ENCODE peak calls at places on chromosomes 2 and 18, in eight cellular contexts. J is fibroblast of villous mesenchyme; C is activated T-helper 2 cell treated with anti-CD3 and anti-CD28 coated beads, Interferon-gamma antibody, Interleukin-2, Interleukin-4, amounts not matched to agents 10 μg/mL and 5 μg/mL and 100 μg/mL, durations not matched to agents 14 hours and 24 hours and 36 hours; G is adrenal gland; X is stimulated activated CD8-positive, alpha-beta memory T cell treated with anti-CD3 and anti-CD28 coated beads, Interleukin-4, amount 100 ng/mL, for 4 hours; Y is ascending aorta; K is epithelial cell of esophagus; H is central memory CD4-positive, alpha-beta T cell. I is an unnamed sample.

GRCh38 chr2:134011936-134012586 is 241.8 kb upstream of the MGAT5 start:
- DNase-seq in J (no peak), C (no peak), G (no peak), X (no peak), Y (no peak), K (no peak), H (no peak), I (no peak)

GRCh38 chr2:201807452-201807980 is 1.2 kb downstream of the CDK15 start:
- DNase-seq in J (peak), C (no peak), G (peak), X (no peak), Y (peak), K (no peak), H (no peak), I (peak)

GRCh38 chr2:234412726-234413125 is 84.2 kb downstream of the ARL4C start:
- DNase-seq in J (peak), C (no peak), G (no peak), X (no peak), Y (no peak), K (peak), H (no peak), I (no peak)

GRCh38 chr2:118786691-118787090 is 60.8 kb downstream of the EN1 start:
- DNase-seq in J (no peak), C (no peak), G (peak), X (no peak), Y (peak), K (no peak), H (no peak), I (no peak)

GRCh38 chr2:20190170-20190569 is 34.8 kb downstream of the SDC1 start:
- DNase-seq in J (no peak), C (no peak), G (no peak), X (no peak), Y (no peak), K (peak), H (no peak), I (no peak)

GRCh38 chr18:13436596-13436995 is 218.0 kb downstream of the LDLRAD4 start:
- DNase-seq in J (no peak), C (no peak), G (peak), X (no peak), Y (no peak), K (no peak), H (peak), I (no peak)

GRCh38 chr2:158745866-158746382 is 49.2 kb upstream of the DAPL1 start:
- DNase-seq in J (no peak), C (no peak), G (no peak), X (no peak), Y (no peak), K (no peak), H (no peak), I (no peak)

GRCh38 chr18:21742323-21742687 is 1.7 kb downstream of the MIB1 start:
- DNase-seq in J (peak), C (no peak), G (no peak), X (no peak), Y (no peak), K (peak), H (no peak), I (peak)

GRCh38 chr2:236849508-236849907 is 236.2 kb upstream of the COPS8 start:
- DNase-seq in J (no peak), C (no peak), G (no peak), X (no peak), Y (no peak), K (no peak), H (no peak), I (no peak)

GRCh38 chr2:62768615-62769014 is 63.1 kb downstream of the EHBP1 start:
- DNase-seq in J (no peak), C (no peak), G (no peak), X (no peak), Y (no peak), K (no peak), H (no peak), I (no peak)

GRCh38 chr18:57333941-57334340 is 18.4 kb upstream of the ST8SIA3 start:
- DNase-seq in J (no peak), C (no peak), G (no peak), X (no peak), Y (no peak), K (no peak), H (no peak), I (no peak)

GRCh38 chr2:188293601-188294482 is 2.2 kb downstream of the GULP1 start:
- DNase-seq in J (peak), C (no peak), G (peak), X (no peak), Y (peak), K (peak), H (no peak), I (peak)

GRCh38 chr2:222248256-222248655 is 50.5 kb downstream of the PAX3 start:
- DNase-seq in J (no peak), C (no peak), G (no peak), X (no peak), Y (no peak), K (no peak), H (no peak), I (no peak)

GRCh38 chr2:96534701-96535181 is 1.8 kb upstream of the ARID5A start:
- DNase-seq in J (peak), C (no peak), G (no peak), X (no peak), Y (no peak), K (peak), H (no peak), I (no peak)

GRCh38 chr18:67216846-67217245 is 299.7 kb downstream of the DSEL start:
- DNase-seq in J (no peak), C (no peak), G (no peak), X (no peak), Y (no peak), K (no peak), H (no peak), I (no peak)

GRCh38 chr2:78941751-78942150 is 83.8 kb upstream of the REG3G start:
- DNase-seq in J (no peak), C (no peak), G (no peak), X (no peak), Y (no peak), K (no peak), H (no peak), I (no peak)

GRCh38 chr18:78790960-78791359 is 188.7 kb upstream of the SALL3 start:
- DNase-seq in J (no peak), C (no peak), G (no peak), X (no peak), Y (no peak), K (no peak), H (no peak), I (no peak)

GRCh38 chr18:68484241-68484640 is 230.7 kb downstream of the TMX3 start:
- DNase-seq in J (peak), C (no peak), G (no peak), X (no peak), Y (no peak), K (peak), H (no peak), I (no peak)

GRCh38 chr2:119352357-119352756 is 14.3 kb downstream of the C2orf76 start:
- DNase-seq in J (no peak), C (no peak), G (no peak), X (no peak), Y (no peak), K (peak), H (no peak), I (peak)

GRCh38 chr2:120764434-120764833 is 28.8 kb downstream of the GLI2 start:
- DNase-seq in J (peak), C (no peak), G (no peak), X (no peak), Y (peak), K (no peak), H (no peak), I (no peak)

GRCh38 chr2:109284816-109285215 is 155.8 kb downstream of the SH3RF3 start:
- DNase-seq in J (peak), C (no peak), G (peak), X (no peak), Y (no peak), K (no peak), H (no peak), I (peak)

GRCh38 chr2:158651358-158652057 is 143.6 kb upstream of the DAPL1 start:
- DNase-seq in J (no peak), C (no peak), G (no peak), X (no peak), Y (no peak), K (peak), H (no peak), I (no peak)

GRCh38 chr18:9950289-9951016 is 36.6 kb downstream of the VAPA start:
- DNase-seq in J (peak), C (no peak), G (no peak), X (no peak), Y (no peak), K (peak), H (no peak), I (peak)

GRCh38 chr2:234261736-234262135 is 211.2 kb downstream of the SPP2 start:
- DNase-seq in J (no peak), C (no peak), G (no peak), X (no peak), Y (no peak), K (peak), H (no peak), I (no peak)

GRCh38 chr2:98487101-98487805 is 42.6 kb downstream of the INPP4A start:
- DNase-seq in J (no peak), C (no peak), G (no peak), X (no peak), Y (no peak), K (no peak), H (no peak), I (no peak)

GRCh38 chr18:27540126-27540525 is 355.0 kb upstream of the CHST9 start:
- DNase-seq in J (no peak), C (no peak), G (no peak), X (no peak), Y (no peak), K (no peak), H (no peak), I (peak)

GRCh38 chr2:2806711-2807110 is 475.6 kb upstream of the MYT1L start:
- DNase-seq in J (no peak), C (no peak), G (no peak), X (no peak), Y (no peak), K (no peak), H (no peak), I (no peak)

GRCh38 chr2:179861777-179862117 is 335 bp upstream of the ZNF385B start:
- DNase-seq in J (no peak), C (no peak), G (peak), X (no peak), Y (no peak), K (no peak), H (no peak), I (peak)

GRCh38 chr18:48868468-48869466 is 82.0 kb downstream of the SMAD7 start:
- DNase-seq in J (peak), C (peak), G (no peak), X (no peak), Y (no peak), K (no peak), H (no peak), I (peak)

GRCh38 chr2:164967781-164968228 is 12.5 kb upstream of the SLC38A11 start:
- DNase-seq in J (peak), C (no peak), G (no peak), X (no peak), Y (peak), K (peak), H (no peak), I (peak)